ENCODE peak calls at places on chromosome 12, in seven cellular contexts. One of them, this sample, is unnamed.

GRCh38 chr12:52836042-52836466 is 1.9 kb upstream of the KRT79 start:
- DNase-seq in HepG2: no peak
- DNase-seq in A549: no peak
- DNase-seq in HCT116: no peak
- DNase-seq in endothelial cell of umbilical vein: peak
- DNase-seq in WTC11: no peak
- DNase-seq in GM12878: no peak
- DNase-seq in this sample: peak

GRCh38 chr12:24778486-24779304 is 170.2 kb downstream of the BCAT1 start:
- DNase-seq in HepG2: peak
- DNase-seq in A549: peak
- DNase-seq in HCT116: no peak
- DNase-seq in endothelial cell of umbilical vein: peak
- DNase-seq in WTC11: no peak
- DNase-seq in GM12878: peak
- DNase-seq in this sample: peak

GRCh38 chr12:54870617-54871016 is 16.3 kb downstream of the MUCL1 start:
- DNase-seq in HepG2: no peak
- DNase-seq in A549: no peak
- DNase-seq in HCT116: no peak
- DNase-seq in endothelial cell of umbilical vein: no peak
- DNase-seq in WTC11: no peak
- DNase-seq in GM12878: no peak
- DNase-seq in this sample: no peak

GRCh38 chr12:116373610-116374606 is 96.4 kb upstream of the MED13L start:
- DNase-seq in HepG2: no peak
- DNase-seq in A549: no peak
- DNase-seq in HCT116: no peak
- DNase-seq in endothelial cell of umbilical vein: no peak
- DNase-seq in WTC11: no peak
- DNase-seq in GM12878: no peak
- DNase-seq in this sample: no peak

GRCh38 chr12:80935076-80935475 is 2.7 kb downstream of the LIN7A start:
- DNase-seq in HepG2: no peak
- DNase-seq in A549: no peak
- DNase-seq in HCT116: no peak
- DNase-seq in endothelial cell of umbilical vein: no peak
- DNase-seq in WTC11: no peak
- DNase-seq in GM12878: no peak
- DNase-seq in this sample: no peak

GRCh38 chr12:19898009-19898408 is 458.7 kb downstream of the AEBP2 start:
- DNase-seq in HepG2: no peak
- DNase-seq in A549: no peak
- DNase-seq in HCT116: no peak
- DNase-seq in endothelial cell of umbilical vein: no peak
- DNase-seq in WTC11: no peak
- DNase-seq in GM12878: no peak
- DNase-seq in this sample: no peak

GRCh38 chr12:71000255-71000654 is 79.7 kb upstream of the PTPRR start:
- DNase-seq in HepG2: no peak
- DNase-seq in A549: no peak
- DNase-seq in HCT116: no peak
- DNase-seq in endothelial cell of umbilical vein: no peak
- DNase-seq in WTC11: no peak
- DNase-seq in GM12878: no peak
- DNase-seq in this sample: no peak

GRCh38 chr12:126171936-126172559 is 1106.8 kb downstream of the AACS start:
- DNase-seq in HepG2: no peak
- DNase-seq in A549: no peak
- DNase-seq in HCT116: no peak
- DNase-seq in endothelial cell of umbilical vein: no peak
- DNase-seq in WTC11: no peak
- DNase-seq in GM12878: no peak
- DNase-seq in this sample: no peak

GRCh38 chr12:111105294-111105693 is 184.9 kb upstream of the MYL2 start:
- DNase-seq in HepG2: no peak
- DNase-seq in A549: no peak
- DNase-seq in HCT116: no peak
- DNase-seq in endothelial cell of umbilical vein: no peak
- DNase-seq in WTC11: no peak
- DNase-seq in GM12878: no peak
- DNase-seq in this sample: no peak

GRCh38 chr12:32448581-32448980 is 49.2 kb downstream of the FGD4 start:
- DNase-seq in HepG2: no peak
- DNase-seq in A549: no peak
- DNase-seq in HCT116: no peak
- DNase-seq in endothelial cell of umbilical vein: no peak
- DNase-seq in WTC11: no peak
- DNase-seq in GM12878: no peak
- DNase-seq in this sample: peak

GRCh38 chr12:49942921-49943662 is 7.4 kb upstream of the AQP2 start:
- DNase-seq in HepG2: no peak
- DNase-seq in A549: no peak
- DNase-seq in HCT116: no peak
- DNase-seq in endothelial cell of umbilical vein: no peak
- DNase-seq in WTC11: no peak
- DNase-seq in GM12878: no peak
- DNase-seq in this sample: no peak

GRCh38 chr12:67069451-67070306 is 199.5 kb upstream of the CAND1 start:
- DNase-seq in HepG2: peak
- DNase-seq in A549: peak
- DNase-seq in HCT116: no peak
- DNase-seq in endothelial cell of umbilical vein: no peak
- DNase-seq in WTC11: peak
- DNase-seq in GM12878: no peak
- DNase-seq in this sample: peak

GRCh38 chr12:3319723-3320492 is 171.1 kb upstream of the PRMT8 start:
- DNase-seq in HepG2: peak
- DNase-seq in A549: peak
- DNase-seq in HCT116: no peak
- DNase-seq in endothelial cell of umbilical vein: no peak
- DNase-seq in WTC11: no peak
- DNase-seq in GM12878: no peak
- DNase-seq in this sample: no peak

GRCh38 chr12:91663331-91663998 is 480.8 kb upstream of the DCN start:
- DNase-seq in HepG2: no peak
- DNase-seq in A549: no peak
- DNase-seq in HCT116: no peak
- DNase-seq in endothelial cell of umbilical vein: peak
- DNase-seq in WTC11: no peak
- DNase-seq in GM12878: no peak
- DNase-seq in this sample: no peak

GRCh38 chr12:87406926-87407325 is 622.3 kb downstream of the C12orf50 start:
- DNase-seq in HepG2: no peak
- DNase-seq in A549: no peak
- DNase-seq in HCT116: no peak
- DNase-seq in endothelial cell of umbilical vein: no peak
- DNase-seq in WTC11: no peak
- DNase-seq in GM12878: no peak
- DNase-seq in this sample: no peak

GRCh38 chr12:13165578-13166120 is 30.9 kb upstream of the EMP1 start:
- DNase-seq in HepG2: no peak
- DNase-seq in A549: peak
- DNase-seq in HCT116: peak
- DNase-seq in endothelial cell of umbilical vein: peak
- DNase-seq in WTC11: no peak
- DNase-seq in GM12878: no peak
- DNase-seq in this sample: peak
- TF ChIP-seq MAX in HepG2: no peak
- TF ChIP-seq MAX in A549: no peak
- TF ChIP-seq MAX in HCT116: peak
- TF ChIP-seq MAX in endothelial cell of umbilical vein: peak
- TF ChIP-seq MAX in WTC11: no peak
- TF ChIP-seq MAX in GM12878: no peak
- TF ChIP-seq MAX in this sample: peak

DNA sequence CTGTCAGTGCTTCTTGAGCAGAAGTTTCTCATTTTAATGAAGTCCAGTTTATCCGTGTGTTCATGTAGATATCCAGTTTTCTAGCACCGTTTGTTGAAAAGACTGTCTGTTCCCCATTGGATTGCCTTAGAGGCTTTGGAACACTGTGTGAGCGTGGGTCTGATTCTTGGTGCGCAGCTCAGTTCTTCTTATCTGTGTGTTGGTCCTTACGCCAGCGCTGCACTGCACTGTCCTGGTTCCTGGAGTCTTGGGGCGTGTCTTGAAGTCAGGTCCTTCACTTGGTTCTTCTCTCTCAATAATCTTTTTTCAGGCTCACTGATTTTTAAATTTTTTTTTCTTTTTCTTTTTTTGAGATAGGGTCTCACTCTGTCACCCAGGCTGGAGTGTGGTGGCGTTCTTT is 25.5 kb downstream of the EP400 start:
- DNase-seq in HepG2: no peak
- DNase-seq in A549: no peak
- DNase-seq in HCT116: no peak
- DNase-seq in endothelial cell of umbilical vein: no peak
- DNase-seq in WTC11: no peak
- DNase-seq in GM12878: no peak
- DNase-seq in this sample: no peak
- TF ChIP-seq MAX in HepG2: no peak
- TF ChIP-seq MAX in A549: no peak
- TF ChIP-seq MAX in HCT116: no peak
- TF ChIP-seq MAX in endothelial cell of umbilical vein: no peak
- TF ChIP-seq MAX in WTC11: no peak
- TF ChIP-seq MAX in GM12878: no peak
- TF ChIP-seq MAX in this sample: no peak

GRCh38 chr12:109619002-109619604 is 45.5 kb downstream of the MVK start:
- DNase-seq in HepG2: no peak
- DNase-seq in A549: no peak
- DNase-seq in HCT116: no peak
- DNase-seq in endothelial cell of umbilical vein: no peak
- DNase-seq in WTC11: no peak
- DNase-seq in GM12878: no peak
- DNase-seq in this sample: no peak

GRCh38 chr12:109621864-109622485 is 48.4 kb downstream of the MVK start:
- DNase-seq in HepG2: no peak
- DNase-seq in A549: no peak
- DNase-seq in HCT116: no peak
- DNase-seq in endothelial cell of umbilical vein: no peak
- DNase-seq in WTC11: no peak
- DNase-seq in GM12878: no peak
- DNase-seq in this sample: no peak

GRCh38 chr12:109624467-109624866 is 50.9 kb downstream of the MVK start:
- DNase-seq in HepG2: no peak
- DNase-seq in A549: no peak
- DNase-seq in HCT116: no peak
- DNase-seq in endothelial cell of umbilical vein: no peak
- DNase-seq in WTC11: no peak
- DNase-seq in GM12878: no peak
- DNase-seq in this sample: no peak

GRCh38 chr12:109618091-109618490 is 44.5 kb downstream of the MVK start:
- DNase-seq in HepG2: no peak
- DNase-seq in A549: no peak
- DNase-seq in HCT116: no peak
- DNase-seq in endothelial cell of umbilical vein: no peak
- DNase-seq in WTC11: no peak
- DNase-seq in GM12878: no peak
- DNase-seq in this sample: no peak

GRCh38 chr12:109621271-109621671 is 47.7 kb downstream of the MVK start:
- DNase-seq in HepG2: no peak
- DNase-seq in A549: no peak
- DNase-seq in HCT116: no peak
- DNase-seq in endothelial cell of umbilical vein: no peak
- DNase-seq in WTC11: no peak
- DNase-seq in GM12878: no peak
- DNase-seq in this sample: no peak
- TF ChIP-seq MAX in HepG2: no peak
- TF ChIP-seq MAX in A549: no peak
- TF ChIP-seq MAX in HCT116: no peak
- TF ChIP-seq MAX in endothelial cell of umbilical vein: no peak
- TF ChIP-seq MAX in WTC11: no peak
- TF ChIP-seq MAX in GM12878: no peak
- TF ChIP-seq MAX in this sample: no peak

DNA sequence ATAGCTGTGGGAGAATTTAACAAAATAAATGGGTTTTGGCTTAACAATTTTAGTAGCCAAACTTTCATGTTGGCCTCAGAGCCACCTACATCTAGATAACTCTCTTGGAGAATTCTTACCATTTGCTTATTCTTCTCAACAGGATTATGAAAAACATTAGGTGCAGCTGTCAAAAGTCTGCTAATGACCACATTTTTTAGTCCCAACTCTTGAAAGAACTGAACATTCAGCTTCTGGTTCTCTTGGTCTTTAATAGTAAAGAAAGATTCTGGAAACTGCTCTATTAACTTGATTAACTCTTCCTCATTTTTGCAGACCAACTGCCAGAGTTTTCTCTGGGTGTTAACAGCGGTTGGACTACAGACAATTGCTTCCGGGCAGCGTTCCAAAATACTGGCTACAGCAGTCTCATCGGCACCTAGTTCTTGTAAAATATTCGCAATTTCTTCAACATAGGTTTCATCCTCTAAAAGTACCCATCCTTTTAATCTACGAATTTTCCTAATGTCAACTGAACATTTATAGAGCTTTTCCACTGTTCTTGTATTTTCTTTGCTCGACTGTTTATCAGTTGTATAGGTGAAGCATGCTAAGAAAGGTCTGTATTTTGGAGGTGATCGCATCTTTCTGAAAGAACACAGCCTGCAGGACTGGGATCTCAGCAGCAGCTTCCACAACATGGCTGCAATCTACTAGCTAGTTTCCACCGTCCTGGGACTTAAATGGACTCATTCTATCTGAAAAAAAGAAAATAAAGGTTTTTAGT is 8.7 kb downstream of the MTERF2 start:
- DNase-seq in HepG2: peak
- DNase-seq in A549: no peak
- DNase-seq in HCT116: no peak
- DNase-seq in endothelial cell of umbilical vein: no peak
- DNase-seq in WTC11: no peak
- DNase-seq in GM12878: no peak
- DNase-seq in this sample: no peak
- TF ChIP-seq MAX in HepG2: no peak
- TF ChIP-seq MAX in A549: no peak
- TF ChIP-seq MAX in HCT116: no peak
- TF ChIP-seq MAX in endothelial cell of umbilical vein: no peak
- TF ChIP-seq MAX in WTC11: no peak
- TF ChIP-seq MAX in GM12878: no peak
- TF ChIP-seq MAX in this sample: no peak